ENCODE peak calls at places on chromosomes 16 and 17, in four cellular contexts. One of them, this sample, is unnamed.

GRCh38 chr16:87966685-87967185 is 15.5 kb downstream of the BANP start:
- DNase-seq in colonic mucosa: peak; percentile 49
- DNase-seq in endothelial cell: peak; percentile 44
- DNase-seq in kidney epithelial cell: no peak
- DNase-seq in this sample: no peak

GRCh38 chr16:14098081-14098480 is 27.0 kb downstream of the MRTFB start:
- DNase-seq in colonic mucosa: no peak
- DNase-seq in endothelial cell: no peak
- DNase-seq in kidney epithelial cell: no peak
- DNase-seq in this sample: peak; percentile 61

GRCh38 chr17:38747385-38748328 is 479 bp downstream of the PCGF2 start:
- DNase-seq in kidney epithelial cell: no peak
- DNase-seq in colonic mucosa: peak; percentile 71
- DNase-seq in endothelial cell: peak; percentile 55
- DNase-seq in this sample: no peak

GRCh38 chr16:53518550-53519416 is 15.8 kb upstream of the AKTIP start:
- DNase-seq in kidney epithelial cell: no peak
- DNase-seq in endothelial cell: peak; percentile 54
- DNase-seq in colonic mucosa: peak; percentile 51
- DNase-seq in this sample: peak; percentile 32

GRCh38 chr17:60606036-60606435 is 6.0 kb downstream of the PPM1D start:
- DNase-seq in endothelial cell: no peak
- DNase-seq in colonic mucosa: no peak
- DNase-seq in kidney epithelial cell: no peak
- DNase-seq in this sample: no peak

GRCh38 chr16:89093602-89094251 is at the start of gene ACSF3:
- DNase-seq in kidney epithelial cell: no peak
- DNase-seq in colonic mucosa: no peak
- DNase-seq in endothelial cell: peak; percentile 49
- DNase-seq in this sample: peak; percentile 22

GRCh38 chr17:79035686-79036085 is 11.7 kb downstream of the C1QTNF1 start:
- DNase-seq in endothelial cell: no peak
- DNase-seq in kidney epithelial cell: no peak
- DNase-seq in colonic mucosa: no peak
- DNase-seq in this sample: no peak

GRCh38 chr17:31690118-31690517 is 168.9 kb downstream of the COPRS start:
- DNase-seq in endothelial cell: no peak
- DNase-seq in colonic mucosa: no peak
- DNase-seq in kidney epithelial cell: no peak
- DNase-seq in this sample: peak; percentile 40

GRCh38 chr16:72425571-72426341 is 253.8 kb upstream of the PMFBP1 start:
- DNase-seq in endothelial cell: no peak
- DNase-seq in kidney epithelial cell: no peak
- DNase-seq in colonic mucosa: no peak
- DNase-seq in this sample: peak; percentile 69

GRCh38 chr16:84881702-84882521 is 62.1 kb downstream of the CRISPLD2 start:
- DNase-seq in endothelial cell: no peak
- DNase-seq in colonic mucosa: no peak
- DNase-seq in kidney epithelial cell: peak; percentile 66
- DNase-seq in this sample: peak; percentile 91

GRCh38 chr17:83106036-83106577 is 26.7 kb downstream of the METRNL start:
- DNase-seq in endothelial cell: no peak
- DNase-seq in kidney epithelial cell: no peak
- DNase-seq in colonic mucosa: no peak
- DNase-seq in this sample: no peak

GRCh38 chr16:56354016-56354415 is 71.3 kb downstream of the AMFR start:
- DNase-seq in colonic mucosa: no peak
- DNase-seq in endothelial cell: no peak
- DNase-seq in kidney epithelial cell: no peak
- DNase-seq in this sample: no peak

DNA sequence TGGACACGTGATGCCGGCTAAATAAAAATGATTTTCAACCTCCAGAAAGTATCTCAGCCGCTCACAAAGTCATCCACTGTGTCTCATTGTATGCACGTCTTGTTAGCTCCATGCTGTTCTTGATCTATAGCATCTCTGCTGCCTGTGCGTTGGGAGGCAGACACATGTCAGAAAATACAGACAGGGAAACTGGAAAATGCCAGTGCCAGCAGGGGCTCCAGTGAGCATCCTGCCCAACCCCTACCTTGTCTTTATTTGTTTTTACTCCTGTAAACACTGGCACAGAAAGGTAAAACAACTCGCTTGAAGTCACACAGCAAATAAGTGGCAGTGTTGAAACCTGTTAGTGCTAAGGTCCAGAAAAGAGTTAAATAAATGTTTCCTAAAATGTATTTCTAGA is 208.1 kb upstream of the ASIC2 start:
- DNase-seq in colonic mucosa: no peak
- DNase-seq in endothelial cell: no peak
- DNase-seq in kidney epithelial cell: no peak
- DNase-seq in this sample: no peak
- TF ChIP-seq CTCF in colonic mucosa: no peak
- TF ChIP-seq CTCF in endothelial cell: no peak
- TF ChIP-seq CTCF in kidney epithelial cell: peak; percentile 2
- TF ChIP-seq CTCF in this sample: no peak

GRCh38 chr17:17042851-17043667 is 802 bp downstream of the MPRIP start:
- DNase-seq in endothelial cell: peak; percentile 41
- DNase-seq in colonic mucosa: no peak
- DNase-seq in kidney epithelial cell: no peak
- DNase-seq in this sample: no peak

GRCh38 chr17:17043668-17044226 is 1.5 kb downstream of the MPRIP start:
- DNase-seq in kidney epithelial cell: no peak
- DNase-seq in colonic mucosa: peak; percentile 47
- DNase-seq in endothelial cell: no peak
- DNase-seq in this sample: no peak

GRCh38 chr17:17041018-17041521 is 1.2 kb upstream of the MPRIP start:
- DNase-seq in kidney epithelial cell: no peak
- DNase-seq in endothelial cell: no peak
- DNase-seq in colonic mucosa: peak; percentile 61
- DNase-seq in this sample: no peak

GRCh38 chr17:17041571-17042380 is 481 bp upstream of the MPRIP start:
- DNase-seq in endothelial cell: peak; percentile 98
- DNase-seq in colonic mucosa: peak; percentile 99
- DNase-seq in kidney epithelial cell: peak; percentile 83
- DNase-seq in this sample: peak; percentile 90

GRCh38 chr17:17042381-17042736 is at the start of gene MPRIP:
- DNase-seq in colonic mucosa: no peak
- DNase-seq in kidney epithelial cell: no peak
- DNase-seq in endothelial cell: no peak
- DNase-seq in this sample: no peak
- TF ChIP-seq CTCF in colonic mucosa: no peak
- TF ChIP-seq CTCF in kidney epithelial cell: no peak
- TF ChIP-seq CTCF in endothelial cell: no peak
- TF ChIP-seq CTCF in this sample: no peak

GRCh38 chr16:57830890-57831484 is 28.7 kb upstream of the KIFC3 start:
- DNase-seq in colonic mucosa: no peak
- DNase-seq in kidney epithelial cell: no peak
- DNase-seq in endothelial cell: no peak
- DNase-seq in this sample: no peak

GRCh38 chr16:57826706-57827625 is 24.7 kb upstream of the KIFC3 start:
- DNase-seq in kidney epithelial cell: no peak
- DNase-seq in colonic mucosa: no peak
- DNase-seq in endothelial cell: no peak
- DNase-seq in this sample: no peak

GRCh38 chr16:57829969-57830360 is 27.7 kb upstream of the KIFC3 start:
- DNase-seq in kidney epithelial cell: no peak
- DNase-seq in colonic mucosa: no peak
- DNase-seq in endothelial cell: no peak
- DNase-seq in this sample: no peak

GRCh38 chr16:57826040-57826434 is 23.7 kb upstream of the KIFC3 start:
- DNase-seq in kidney epithelial cell: no peak
- DNase-seq in colonic mucosa: no peak
- DNase-seq in endothelial cell: no peak
- DNase-seq in this sample: no peak

DNA sequence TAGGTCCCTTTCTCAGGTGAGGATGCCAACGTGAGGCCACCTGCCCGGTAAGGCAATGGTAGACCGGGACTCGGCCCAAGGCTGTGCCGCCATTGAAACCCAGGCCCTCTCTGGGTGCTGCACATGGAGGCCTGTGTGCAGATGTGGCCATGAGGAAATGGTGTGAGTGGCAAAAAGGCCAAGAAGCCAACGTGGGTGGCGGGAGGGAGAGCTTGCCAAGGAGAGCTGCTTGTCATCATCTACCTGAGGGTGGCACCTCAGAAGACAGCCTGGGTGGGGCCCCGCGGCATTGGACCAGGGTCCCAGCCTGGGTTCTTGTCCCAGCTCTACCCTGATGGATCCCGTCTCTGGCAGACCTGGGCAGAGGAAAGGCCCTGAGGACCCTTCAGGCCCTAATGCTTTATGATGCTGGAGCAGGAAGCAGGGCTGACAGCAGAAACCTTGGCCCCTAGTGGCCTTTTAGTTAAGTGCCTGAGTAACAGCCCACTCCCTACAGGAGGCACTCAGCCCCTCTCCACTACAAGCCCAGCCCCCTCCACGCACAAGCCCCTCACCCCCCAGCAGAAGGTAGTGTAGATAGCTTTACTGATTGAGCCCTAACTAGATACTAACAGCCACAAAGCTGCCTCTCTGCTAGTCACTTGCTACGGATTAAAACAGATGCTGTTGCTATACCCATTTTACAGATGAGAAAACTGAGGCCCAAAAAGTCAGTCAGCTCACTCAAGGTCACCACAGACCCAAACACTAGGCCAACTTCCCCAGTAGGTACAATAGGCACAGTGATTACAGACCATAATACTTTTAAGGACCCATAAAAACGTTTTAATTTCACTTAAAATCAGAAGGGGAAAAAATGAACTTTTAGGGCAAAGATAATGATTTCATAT is 26.2 kb upstream of the KIFC3 start:
- DNase-seq in colonic mucosa: no peak
- DNase-seq in kidney epithelial cell: no peak
- DNase-seq in endothelial cell: no peak
- DNase-seq in this sample: no peak
- TF ChIP-seq CTCF in colonic mucosa: no peak
- TF ChIP-seq CTCF in kidney epithelial cell: peak; percentile 12
- TF ChIP-seq CTCF in endothelial cell: peak; percentile 12
- TF ChIP-seq CTCF in this sample: no peak

GRCh38 chr17:77331161-77331864 is 190.5 kb downstream of the SEC14L1 start:
- DNase-seq in kidney epithelial cell: peak; percentile 49
- DNase-seq in endothelial cell: peak; percentile 97
- DNase-seq in colonic mucosa: peak; percentile 97
- DNase-seq in this sample: peak; percentile 75
- TF ChIP-seq CTCF in kidney epithelial cell: peak; percentile 94
- TF ChIP-seq CTCF in endothelial cell: peak; percentile 92
- TF ChIP-seq CTCF in colonic mucosa: peak; percentile 94
- TF ChIP-seq CTCF in this sample: peak; percentile 81

GRCh38 chr17:193841-194806 is 12.7 kb upstream of the DOC2B start:
- DNase-seq in endothelial cell: no peak
- DNase-seq in colonic mucosa: no peak
- DNase-seq in kidney epithelial cell: no peak
- DNase-seq in this sample: no peak

GRCh38 chr17:193426-193810 is 12.0 kb upstream of the DOC2B start:
- DNase-seq in kidney epithelial cell: no peak
- DNase-seq in endothelial cell: no peak
- DNase-seq in colonic mucosa: no peak
- DNase-seq in this sample: no peak

GRCh38 chr17:197352-197751 is 15.9 kb upstream of the DOC2B start:
- DNase-seq in kidney epithelial cell: no peak
- DNase-seq in endothelial cell: no peak
- DNase-seq in colonic mucosa: no peak
- DNase-seq in this sample: no peak

GRCh38 chr17:192666-193425 is 11.4 kb upstream of the DOC2B start:
- DNase-seq in endothelial cell: no peak
- DNase-seq in colonic mucosa: no peak
- DNase-seq in kidney epithelial cell: no peak
- DNase-seq in this sample: no peak

DNA sequence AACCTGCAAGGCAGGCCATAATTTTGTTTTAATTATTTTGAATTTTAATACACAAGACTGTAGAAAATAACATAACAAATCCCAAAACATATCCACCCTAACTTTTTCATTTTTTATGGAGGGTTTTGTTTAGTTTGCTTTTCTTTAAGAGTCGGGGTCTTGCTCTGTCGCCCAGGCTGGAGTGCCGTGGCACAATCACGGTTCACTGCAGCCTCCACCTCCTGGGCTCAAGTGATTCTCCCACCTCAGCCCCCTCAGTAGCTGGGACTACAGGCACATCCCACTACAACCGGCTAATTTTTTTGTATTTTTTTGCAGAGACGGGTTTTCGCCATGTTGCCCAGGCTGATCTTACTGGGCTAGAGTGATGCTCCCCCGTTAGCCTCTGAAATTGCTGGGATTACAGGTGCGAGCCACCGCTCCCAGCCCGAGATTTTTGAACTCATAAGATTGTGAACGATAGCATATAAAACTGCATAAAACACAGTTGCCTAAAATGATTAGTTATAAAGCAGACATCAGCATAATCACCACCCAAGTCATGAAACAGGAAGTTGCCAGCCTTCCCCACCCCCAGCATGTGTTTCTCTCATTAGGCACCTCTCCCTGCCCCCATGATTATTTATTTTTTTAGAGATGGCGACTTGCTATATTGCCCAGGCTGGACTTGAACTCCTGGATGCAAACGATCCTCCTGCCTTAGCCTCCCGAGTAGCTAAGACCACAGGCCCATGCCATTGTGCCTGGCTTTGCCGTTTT is 13.6 kb upstream of the DOC2B start:
- DNase-seq in endothelial cell: no peak
- DNase-seq in colonic mucosa: no peak
- DNase-seq in kidney epithelial cell: no peak
- DNase-seq in this sample: no peak
- TF ChIP-seq CTCF in endothelial cell: no peak
- TF ChIP-seq CTCF in colonic mucosa: no peak
- TF ChIP-seq CTCF in kidney epithelial cell: no peak
- TF ChIP-seq CTCF in this sample: no peak